ENCODE peak calls at places on chromosomes 7 and 10, in eight cellular contexts. G is mesothelial cell of epicardium; Y is stimulated activated CD4-positive, alpha-beta T cell treated with anti-CD3 and anti-CD28 coated beads, Interleukin-4, amount 100 ng/mL, for 48 hours; U is NCI-H510A treated with DMSO at 0.1 percent for 48 hours; F is GM12865; E is Calu3; Z is activated naive CD4-positive, alpha-beta T cell; X is Right ventricle myocardium superior. T is an unnamed sample.

GRCh38 chr7:142583424-142583823 is 165.8 kb upstream of the PRSS1 start:
- DNase-seq in X (no peak), U (no peak), Z (no peak), F (peak; percentile 79), E (peak; percentile 33), G (no peak), Y (peak; percentile 8), T (peak; percentile 92)

GRCh38 chr10:93916257-93917063 is 22.7 kb downstream of the SLC35G1 start:
- DNase-seq in U (peak; percentile 76), E (no peak), G (no peak), Y (no peak), Z (no peak), F (no peak), X (no peak), T (peak; percentile 52)

GRCh38 chr10:43649149-43649523 is 455 bp upstream of the ZNF32 start:
- DNase-seq in G (no peak), Y (no peak), Z (no peak), E (no peak), F (no peak), X (no peak), U (no peak), T (no peak)

GRCh38 chr10:49613882-49614241 is at the start of gene CHAT:
- DNase-seq in F (no peak), E (no peak), G (peak; percentile 3), Z (no peak), Y (no peak), X (no peak), U (no peak), T (no peak)

GRCh38 chr7:20340839-20341238 is 10.1 kb downstream of the ITGB8 start:
- DNase-seq in Y (no peak), F (no peak), U (no peak), G (no peak), E (peak; percentile 86), X (no peak), Z (no peak), T (no peak)

GRCh38 chr10:35911233-35911632 is 269.1 kb upstream of the FZD8 start:
- DNase-seq in U (no peak), X (no peak), G (no peak), E (no peak), Z (no peak), F (no peak), Y (no peak), T (no peak)

GRCh38 chr7:99196536-99197288 is 11.2 kb downstream of the KPNA7 start:
- DNase-seq in E (no peak), Z (no peak), U (no peak), Y (no peak), G (no peak), F (no peak), X (no peak), T (peak; percentile 55)

GRCh38 chr7:8434290-8435002 is 1.0 kb downstream of the NXPH1 start:
- DNase-seq in Z (no peak), E (no peak), U (peak; percentile 51), F (no peak), Y (no peak), G (no peak), X (no peak), T (no peak)

GRCh38 chr10:27742195-27742925 is 3.3 kb downstream of the MKX start:
- DNase-seq in U (peak; percentile 60), E (peak; percentile 89), G (peak; percentile 76), Z (peak; percentile 69), Y (peak; percentile 73), F (peak; percentile 86), X (peak; percentile 87), T (peak; percentile 85)

GRCh38 chr10:122276611-122277205 is 5.6 kb downstream of the BTBD16 start:
- DNase-seq in Y (no peak), Z (no peak), X (no peak), U (no peak), E (no peak), F (no peak), G (no peak), T (peak; percentile 65)

GRCh38 chr10:62459072-62459471 is 84.9 kb downstream of the ZNF365 start:
- DNase-seq in X (no peak), E (no peak), Z (no peak), Y (no peak), F (no peak), G (no peak), U (no peak), T (peak; percentile 85)

GRCh38 chr10:66931340-66931948 is 5.6 kb downstream of the LRRTM3 start:
- DNase-seq in U (peak; percentile 64), Y (no peak), G (no peak), X (no peak), E (peak; percentile 44), F (peak; percentile 64), Z (no peak), T (peak; percentile 77)

GRCh38 chr7:142908921-142909870 is 23.7 kb upstream of the TRPV6 start:
- DNase-seq in Z (no peak), E (peak; percentile 34), G (no peak), F (peak; percentile 29), Y (no peak), U (no peak), X (no peak), T (no peak)

GRCh38 chr10:4431114-4431862 is 394.7 kb upstream of the AKR1E2 start:
- DNase-seq in Z (no peak), E (no peak), U (no peak), X (no peak), G (no peak), Y (no peak), F (no peak), T (peak; percentile 88)

GRCh38 chr10:78414380-78414779 is 380.7 kb downstream of the RPS24 start:
- DNase-seq in U (no peak), X (no peak), Y (no peak), Z (no peak), G (no peak), F (no peak), E (no peak), T (no peak)

GRCh38 chr10:99532687-99533495 is at the start of gene NKX2-3:
- DNase-seq in F (peak; percentile 68), X (peak; percentile 82), G (no peak), E (no peak), U (no peak), Z (no peak), Y (peak; percentile 63), T (peak; percentile 46)

GRCh38 chr7:133742709-133743538 is 384.2 kb upstream of the LRGUK start:
- DNase-seq in X (no peak), E (peak; percentile 30), Y (no peak), G (no peak), U (no peak), Z (no peak), F (peak; percentile 9), T (peak; percentile 36)

GRCh38 chr10:91201213-91201996 is 19.1 kb upstream of the PCGF5 start:
- DNase-seq in E (no peak), Y (no peak), Z (no peak), U (no peak), G (no peak), X (no peak), F (peak; percentile 74), T (no peak)

GRCh38 chr7:69691327-69691726 is 93.1 kb downstream of the AUTS2 start:
- DNase-seq in Y (no peak), F (no peak), G (no peak), E (no peak), Z (no peak), U (no peak), X (no peak), T (no peak)

GRCh38 chr10:91712315-91712714 is 79.4 kb upstream of the PPP1R3C start:
- DNase-seq in X (no peak), U (no peak), Y (no peak), E (no peak), Z (no peak), F (peak; percentile 24), G (no peak), T (no peak)

GRCh38 chr7:104106106-104106505 is 101.7 kb downstream of the ORC5 start:
- DNase-seq in X (no peak), U (no peak), Y (no peak), Z (no peak), E (no peak), G (no peak), F (no peak), T (peak; percentile 50)